ENCODE peak calls at places on chromosomes 12 and 14, in nine cellular contexts. One of them, this sample, is unnamed.

GRCh38 chr12:20420557-20420956 is 52.2 kb downstream of the PDE3A start:
- DNase-seq in left lung: no peak
- DNase-seq in AG09309: no peak
- DNase-seq in body of pancreas: no peak
- DNase-seq in A549: no peak
- DNase-seq in astrocyte of the spinal cord: no peak
- DNase-seq in colonic mucosa: peak
- DNase-seq in foreskin keratinocyte: no peak
- DNase-seq in mesothelial cell of epicardium: no peak
- DNase-seq in this sample: no peak

GRCh38 chr12:70534466-70534865 is 102.8 kb downstream of the PTPRB start:
- DNase-seq in left lung: no peak
- DNase-seq in AG09309: no peak
- DNase-seq in body of pancreas: no peak
- DNase-seq in A549: no peak
- DNase-seq in astrocyte of the spinal cord: no peak
- DNase-seq in colonic mucosa: no peak
- DNase-seq in foreskin keratinocyte: no peak
- DNase-seq in mesothelial cell of epicardium: no peak
- DNase-seq in this sample: no peak

GRCh38 chr14:37019488-37019887 is 152.9 kb downstream of the SLC25A21 start:
- DNase-seq in left lung: no peak
- DNase-seq in AG09309: no peak
- DNase-seq in body of pancreas: no peak
- DNase-seq in A549: no peak
- DNase-seq in astrocyte of the spinal cord: no peak
- DNase-seq in colonic mucosa: no peak
- DNase-seq in foreskin keratinocyte: no peak
- DNase-seq in mesothelial cell of epicardium: no peak
- DNase-seq in this sample: no peak

GRCh38 chr12:75480469-75480949 is at the start of gene GLIPR1:
- DNase-seq in left lung: peak
- DNase-seq in AG09309: peak
- DNase-seq in body of pancreas: peak
- DNase-seq in A549: peak
- DNase-seq in astrocyte of the spinal cord: peak
- DNase-seq in colonic mucosa: peak
- DNase-seq in foreskin keratinocyte: peak
- DNase-seq in mesothelial cell of epicardium: peak
- DNase-seq in this sample: peak

GRCh38 chr12:111304642-111305071 is 64.2 kb downstream of the PHETA1 start:
- DNase-seq in left lung: no peak
- DNase-seq in AG09309: no peak
- DNase-seq in body of pancreas: no peak
- DNase-seq in A549: no peak
- DNase-seq in astrocyte of the spinal cord: peak
- DNase-seq in colonic mucosa: no peak
- DNase-seq in foreskin keratinocyte: no peak
- DNase-seq in mesothelial cell of epicardium: no peak
- DNase-seq in this sample: no peak

GRCh38 chr14:95463173-95463901 is 53.1 kb downstream of the SYNE3 start:
- DNase-seq in left lung: no peak
- DNase-seq in AG09309: no peak
- DNase-seq in body of pancreas: no peak
- DNase-seq in A549: no peak
- DNase-seq in astrocyte of the spinal cord: no peak
- DNase-seq in colonic mucosa: peak
- DNase-seq in foreskin keratinocyte: no peak
- DNase-seq in mesothelial cell of epicardium: no peak
- DNase-seq in this sample: no peak

GRCh38 chr12:75656650-75657049 is 145.2 kb upstream of the KRR1 start:
- DNase-seq in left lung: no peak
- DNase-seq in AG09309: peak
- DNase-seq in body of pancreas: no peak
- DNase-seq in A549: no peak
- DNase-seq in astrocyte of the spinal cord: peak
- DNase-seq in colonic mucosa: no peak
- DNase-seq in foreskin keratinocyte: peak
- DNase-seq in mesothelial cell of epicardium: no peak
- DNase-seq in this sample: no peak

GRCh38 chr14:45089813-45090212 is 5.9 kb downstream of the PRPF39 start:
- DNase-seq in left lung: no peak
- DNase-seq in AG09309: no peak
- DNase-seq in body of pancreas: no peak
- DNase-seq in A549: no peak
- DNase-seq in astrocyte of the spinal cord: peak
- DNase-seq in colonic mucosa: no peak
- DNase-seq in foreskin keratinocyte: peak
- DNase-seq in mesothelial cell of epicardium: no peak
- DNase-seq in this sample: no peak

GRCh38 chr12:26936559-26937442 is 980 bp downstream of the INTS13 start:
- DNase-seq in left lung: no peak
- DNase-seq in AG09309: no peak
- DNase-seq in body of pancreas: no peak
- DNase-seq in A549: no peak
- DNase-seq in astrocyte of the spinal cord: peak
- DNase-seq in colonic mucosa: no peak
- DNase-seq in foreskin keratinocyte: no peak
- DNase-seq in mesothelial cell of epicardium: no peak
- DNase-seq in this sample: no peak

GRCh38 chr14:103123634-103124500 is 606 bp downstream of the TNFAIP2 start:
- DNase-seq in left lung: peak
- DNase-seq in AG09309: no peak
- DNase-seq in body of pancreas: no peak
- DNase-seq in A549: no peak
- DNase-seq in astrocyte of the spinal cord: no peak
- DNase-seq in colonic mucosa: peak
- DNase-seq in foreskin keratinocyte: no peak
- DNase-seq in mesothelial cell of epicardium: peak
- DNase-seq in this sample: no peak

GRCh38 chr12:53701518-53702264 is 25.6 kb downstream of the CALCOCO1 start:
- DNase-seq in left lung: peak
- DNase-seq in AG09309: peak
- DNase-seq in body of pancreas: peak
- DNase-seq in A549: peak
- DNase-seq in astrocyte of the spinal cord: peak
- DNase-seq in colonic mucosa: peak
- DNase-seq in foreskin keratinocyte: peak
- DNase-seq in mesothelial cell of epicardium: peak
- DNase-seq in this sample: peak

GRCh38 chr12:101945361-101946232 is 68.2 kb downstream of the DRAM1 start:
- DNase-seq in left lung: no peak
- DNase-seq in AG09309: no peak
- DNase-seq in body of pancreas: no peak
- DNase-seq in A549: no peak
- DNase-seq in astrocyte of the spinal cord: no peak
- DNase-seq in colonic mucosa: peak
- DNase-seq in foreskin keratinocyte: no peak
- DNase-seq in mesothelial cell of epicardium: no peak
- DNase-seq in this sample: no peak

GRCh38 chr12:64744422-64745258 is 14.6 kb downstream of the GNS start:
- DNase-seq in left lung: no peak
- DNase-seq in AG09309: no peak
- DNase-seq in body of pancreas: no peak
- DNase-seq in A549: peak
- DNase-seq in astrocyte of the spinal cord: peak
- DNase-seq in colonic mucosa: no peak
- DNase-seq in foreskin keratinocyte: peak
- DNase-seq in mesothelial cell of epicardium: no peak
- DNase-seq in this sample: no peak

GRCh38 chr14:61652526-61653262 is 42.6 kb upstream of the HIF1A start:
- DNase-seq in left lung: no peak
- DNase-seq in AG09309: no peak
- DNase-seq in body of pancreas: no peak
- DNase-seq in A549: no peak
- DNase-seq in astrocyte of the spinal cord: no peak
- DNase-seq in colonic mucosa: no peak
- DNase-seq in foreskin keratinocyte: no peak
- DNase-seq in mesothelial cell of epicardium: no peak
- DNase-seq in this sample: no peak

GRCh38 chr12:114794049-114794558 is 110.1 kb upstream of the TBX3 start:
- DNase-seq in left lung: no peak
- DNase-seq in AG09309: no peak
- DNase-seq in body of pancreas: no peak
- DNase-seq in A549: no peak
- DNase-seq in astrocyte of the spinal cord: no peak
- DNase-seq in colonic mucosa: no peak
- DNase-seq in foreskin keratinocyte: no peak
- DNase-seq in mesothelial cell of epicardium: no peak
- DNase-seq in this sample: no peak

GRCh38 chr14:59018978-59019377 is 169.5 kb upstream of the DAAM1 start:
- DNase-seq in left lung: no peak
- DNase-seq in AG09309: no peak
- DNase-seq in body of pancreas: no peak
- DNase-seq in A549: no peak
- DNase-seq in astrocyte of the spinal cord: no peak
- DNase-seq in colonic mucosa: no peak
- DNase-seq in foreskin keratinocyte: no peak
- DNase-seq in mesothelial cell of epicardium: no peak
- DNase-seq in this sample: no peak

DNA sequence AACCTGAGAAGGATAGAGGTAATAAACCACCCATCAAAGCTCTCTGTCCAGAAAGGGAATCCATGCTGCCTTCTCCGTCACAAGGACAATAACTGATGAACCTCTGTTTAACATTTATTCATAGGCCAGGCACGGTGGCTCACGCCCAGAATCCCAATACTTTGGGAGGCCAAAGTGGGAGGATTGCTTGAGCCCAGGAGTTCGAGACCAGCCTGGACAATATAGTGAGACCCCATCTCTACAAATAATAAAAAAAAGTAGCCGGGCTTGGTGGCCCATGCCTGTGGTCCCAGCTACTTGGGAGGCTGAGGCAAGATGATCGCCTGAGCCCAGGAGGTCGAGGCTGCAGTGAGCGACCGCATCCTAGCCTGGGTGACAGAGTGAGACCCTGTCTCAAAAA is 7.1 kb upstream of the FOS start:
- DNase-seq in left lung: no peak
- DNase-seq in AG09309: no peak
- DNase-seq in body of pancreas: no peak
- DNase-seq in A549: no peak
- DNase-seq in astrocyte of the spinal cord: no peak
- DNase-seq in colonic mucosa: no peak
- DNase-seq in foreskin keratinocyte: no peak
- DNase-seq in mesothelial cell of epicardium: no peak
- DNase-seq in this sample: no peak
- TF ChIP-seq CTCF in left lung: no peak
- TF ChIP-seq CTCF in AG09309: no peak
- TF ChIP-seq CTCF in body of pancreas: no peak
- TF ChIP-seq CTCF in A549: no peak
- TF ChIP-seq CTCF in astrocyte of the spinal cord: no peak
- TF ChIP-seq CTCF in colonic mucosa: no peak
- TF ChIP-seq CTCF in foreskin keratinocyte: no peak
- TF ChIP-seq CTCF in mesothelial cell of epicardium: no peak
- TF ChIP-seq CTCF in this sample: no peak

GRCh38 chr14:106879241-106879640 is 1352.9 kb downstream of the TMEM121 start:
- DNase-seq in left lung: peak
- DNase-seq in AG09309: no peak
- DNase-seq in body of pancreas: peak
- DNase-seq in A549: peak
- DNase-seq in astrocyte of the spinal cord: no peak
- DNase-seq in colonic mucosa: peak
- DNase-seq in foreskin keratinocyte: no peak
- DNase-seq in mesothelial cell of epicardium: no peak
- DNase-seq in this sample: no peak

GRCh38 chr14:106877527-106877926 is 1351.1 kb downstream of the TMEM121 start:
- DNase-seq in left lung: no peak
- DNase-seq in AG09309: no peak
- DNase-seq in body of pancreas: no peak
- DNase-seq in A549: no peak
- DNase-seq in astrocyte of the spinal cord: no peak
- DNase-seq in colonic mucosa: no peak
- DNase-seq in foreskin keratinocyte: no peak
- DNase-seq in mesothelial cell of epicardium: no peak
- DNase-seq in this sample: no peak

GRCh38 chr14:106883218-106883692 is 1356.9 kb downstream of the TMEM121 start:
- DNase-seq in left lung: peak
- DNase-seq in AG09309: no peak
- DNase-seq in body of pancreas: peak
- DNase-seq in A549: no peak
- DNase-seq in astrocyte of the spinal cord: no peak
- DNase-seq in colonic mucosa: no peak
- DNase-seq in foreskin keratinocyte: no peak
- DNase-seq in mesothelial cell of epicardium: no peak
- DNase-seq in this sample: no peak
- TF ChIP-seq CTCF in left lung: no peak
- TF ChIP-seq CTCF in AG09309: peak
- TF ChIP-seq CTCF in body of pancreas: peak
- TF ChIP-seq CTCF in A549: no peak
- TF ChIP-seq CTCF in astrocyte of the spinal cord: peak
- TF ChIP-seq CTCF in colonic mucosa: peak
- TF ChIP-seq CTCF in foreskin keratinocyte: peak
- TF ChIP-seq CTCF in mesothelial cell of epicardium: peak
- TF ChIP-seq CTCF in this sample: peak

GRCh38 chr12:30013051-30013450 is 229.3 kb upstream of the TMTC1 start:
- DNase-seq in left lung: no peak
- DNase-seq in AG09309: no peak
- DNase-seq in body of pancreas: no peak
- DNase-seq in A549: no peak
- DNase-seq in astrocyte of the spinal cord: no peak
- DNase-seq in colonic mucosa: no peak
- DNase-seq in foreskin keratinocyte: no peak
- DNase-seq in mesothelial cell of epicardium: no peak
- DNase-seq in this sample: no peak
- TF ChIP-seq CTCF in left lung: no peak
- TF ChIP-seq CTCF in AG09309: no peak
- TF ChIP-seq CTCF in body of pancreas: no peak
- TF ChIP-seq CTCF in A549: no peak
- TF ChIP-seq CTCF in astrocyte of the spinal cord: no peak
- TF ChIP-seq CTCF in colonic mucosa: no peak
- TF ChIP-seq CTCF in foreskin keratinocyte: no peak
- TF ChIP-seq CTCF in mesothelial cell of epicardium: no peak
- TF ChIP-seq CTCF in this sample: no peak

GRCh38 chr12:4386756-4387155 is 7.2 kb upstream of the FGF23 start:
- DNase-seq in left lung: no peak
- DNase-seq in AG09309: no peak
- DNase-seq in body of pancreas: no peak
- DNase-seq in A549: no peak
- DNase-seq in astrocyte of the spinal cord: no peak
- DNase-seq in colonic mucosa: no peak
- DNase-seq in foreskin keratinocyte: no peak
- DNase-seq in mesothelial cell of epicardium: no peak
- DNase-seq in this sample: no peak

GRCh38 chr12:4379410-4379809 is at the start of gene FGF23:
- DNase-seq in left lung: no peak
- DNase-seq in AG09309: no peak
- DNase-seq in body of pancreas: no peak
- DNase-seq in A549: no peak
- DNase-seq in astrocyte of the spinal cord: peak
- DNase-seq in colonic mucosa: no peak
- DNase-seq in foreskin keratinocyte: no peak
- DNase-seq in mesothelial cell of epicardium: peak
- DNase-seq in this sample: peak

GRCh38 chr12:4387607-4388006 is 8.1 kb upstream of the FGF23 start:
- DNase-seq in left lung: no peak
- DNase-seq in AG09309: no peak
- DNase-seq in body of pancreas: no peak
- DNase-seq in A549: no peak
- DNase-seq in astrocyte of the spinal cord: no peak
- DNase-seq in colonic mucosa: no peak
- DNase-seq in foreskin keratinocyte: no peak
- DNase-seq in mesothelial cell of epicardium: no peak
- DNase-seq in this sample: no peak

GRCh38 chr12:4380332-4380731 is 820 bp upstream of the FGF23 start:
- DNase-seq in left lung: no peak
- DNase-seq in AG09309: no peak
- DNase-seq in body of pancreas: no peak
- DNase-seq in A549: no peak
- DNase-seq in astrocyte of the spinal cord: no peak
- DNase-seq in colonic mucosa: no peak
- DNase-seq in foreskin keratinocyte: no peak
- DNase-seq in mesothelial cell of epicardium: no peak
- DNase-seq in this sample: no peak

GRCh38 chr12:4383304-4383865 is 3.9 kb upstream of the FGF23 start:
- DNase-seq in left lung: no peak
- DNase-seq in AG09309: no peak
- DNase-seq in body of pancreas: no peak
- DNase-seq in A549: no peak
- DNase-seq in astrocyte of the spinal cord: no peak
- DNase-seq in colonic mucosa: no peak
- DNase-seq in foreskin keratinocyte: no peak
- DNase-seq in mesothelial cell of epicardium: no peak
- DNase-seq in this sample: no peak
- TF ChIP-seq CTCF in left lung: no peak
- TF ChIP-seq CTCF in AG09309: no peak
- TF ChIP-seq CTCF in body of pancreas: no peak
- TF ChIP-seq CTCF in A549: no peak
- TF ChIP-seq CTCF in astrocyte of the spinal cord: no peak
- TF ChIP-seq CTCF in colonic mucosa: no peak
- TF ChIP-seq CTCF in foreskin keratinocyte: no peak
- TF ChIP-seq CTCF in mesothelial cell of epicardium: no peak
- TF ChIP-seq CTCF in this sample: peak

This sample was measured in neural crest cell.